ENCODE peak calls at places on chromosomes 4 and X, in ten cellular contexts. X, V, T, C, N, O, R, H, D and G are unnamed samples.

GRCh38 chr4:110074570-110074969 is 123.8 kb downstream of the ELOVL6 start:
- DNase-seq in D (no peak), V (no peak), T (no peak), X (no peak), C (no peak), H (no peak), R (no peak), N (no peak), O (no peak), G (no peak)

GRCh38 chr4:67087897-67088296 is 457.4 kb downstream of the CENPC start:
- DNase-seq in N (no peak), C (peak; percentile 18), D (no peak), T (no peak), X (no peak), V (no peak), O (no peak), H (peak; percentile 61), R (no peak), G (peak; percentile 6)

GRCh38 chr4:110106946-110107325 is 91.5 kb downstream of the ELOVL6 start:
- DNase-seq in C (peak; percentile 56), N (no peak), X (no peak), T (no peak), R (no peak), V (no peak), H (no peak), O (no peak), D (no peak), G (no peak)

GRCh38 chr4:2831611-2832308 is 11.9 kb upstream of the ADD1 start:
- DNase-seq in H (no peak), O (peak; percentile 64), T (no peak), R (peak; percentile 48), X (no peak), C (no peak), D (peak; percentile 23), N (no peak), V (no peak), G (no peak)

GRCh38 chrX:133580630-133581029 is 165.3 kb upstream of the GPC4 start:
- DNase-seq in H (no peak), V (no peak), D (no peak), O (no peak), R (no peak), C (no peak), X (no peak), T (no peak), N (no peak), G (no peak)

GRCh38 chrX:47798861-47799260 is 37.8 kb upstream of the ZNF81 start:
- DNase-seq in R (no peak), X (no peak), O (no peak), V (no peak), T (no peak), N (no peak), H (no peak), C (no peak), D (no peak), G (no peak)

GRCh38 chrX:10310502-10310901 is 153.7 kb downstream of the CLCN4 start:
- DNase-seq in D (no peak), T (no peak), C (no peak), X (no peak), N (no peak), O (no peak), V (no peak), H (no peak), R (no peak), G (no peak)

GRCh38 chr4:185833055-185833598 is 21.1 kb upstream of the SORBS2 start:
- DNase-seq in N (no peak), R (no peak), D (no peak), H (no peak), X (no peak), C (peak; percentile 28), O (no peak), T (no peak), V (no peak), G (no peak)

GRCh38 chrX:2596856-2597255 is 94.2 kb upstream of the CD99 start:
- DNase-seq in T (no peak), D (no peak), V (no peak), X (no peak), H (no peak), O (no peak), C (no peak), R (no peak), N (no peak), G (no peak)

GRCh38 chrX:2595258-2595657 is 94.5 kb upstream of the DHRSX start:
- DNase-seq in O (no peak), H (no peak), C (no peak), V (no peak), T (no peak), D (no peak), R (no peak), N (no peak), X (no peak), G (no peak)

GRCh38 chrX:2594491-2594890 is 93.7 kb upstream of the DHRSX start:
- DNase-seq in D (no peak), N (no peak), R (no peak), H (no peak), X (no peak), T (no peak), V (no peak), O (no peak), C (no peak), G (no peak)

GRCh38 chrX:2592279-2592678 is 91.5 kb upstream of the DHRSX start:
- DNase-seq in R (no peak), H (no peak), O (no peak), D (no peak), T (no peak), C (no peak), N (no peak), X (no peak), V (no peak), G (no peak)

DNA sequence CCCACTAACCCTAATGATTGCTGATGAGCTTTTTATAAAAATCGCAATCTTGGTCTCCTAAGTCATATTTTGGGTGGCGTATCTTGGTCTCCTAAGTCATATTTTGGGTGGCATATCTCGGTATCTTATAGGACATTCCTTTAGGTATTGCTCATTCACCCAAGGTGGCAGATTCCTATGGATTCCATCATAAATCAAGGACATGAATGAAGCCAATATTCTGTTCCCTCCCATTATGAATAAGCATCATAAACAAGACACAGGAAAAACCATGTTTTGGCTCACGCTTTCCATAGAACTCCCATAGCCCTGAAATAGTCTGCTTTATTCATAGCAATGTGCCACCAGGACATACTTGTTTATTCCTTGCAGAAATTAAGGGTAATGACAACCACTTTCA is 95.0 kb upstream of the CD99 start:
- DNase-seq in X (no peak), O (no peak), H (no peak), C (no peak), N (no peak), V (no peak), R (no peak), T (no peak), D (no peak), G (no peak)
- H3K4me3 ChIP-seq in X (no peak overlapping the region), O (no peak overlapping the region), H (no peak overlapping the region), C (no peak overlapping the region), N (no peak overlapping the region), V (no peak overlapping the region), R (no peak overlapping the region), T (no peak overlapping the region), D (no peak overlapping the region), G (no peak overlapping the region)

GRCh38 chr4:7410470-7410869 is 24.3 kb downstream of the PSAPL1 start:
- DNase-seq in N (peak; percentile 2), R (no peak), D (no peak), H (no peak), V (no peak), O (peak; percentile 42), T (no peak), C (no peak), X (no peak), G (no peak)

GRCh38 chr4:7411491-7411890 is 23.2 kb downstream of the PSAPL1 start:
- DNase-seq in V (no peak), D (no peak), T (no peak), C (no peak), R (no peak), O (peak; percentile 21), N (no peak), X (no peak), H (no peak), G (no peak)

GRCh38 chr4:7414046-7414445 is 20.7 kb downstream of the PSAPL1 start:
- DNase-seq in H (peak; percentile 25), N (no peak), D (peak; percentile 8), T (no peak), R (no peak), C (no peak), O (peak; percentile 44), V (no peak), X (no peak), G (no peak)

GRCh38 chr4:7411896-7412585 is 22.7 kb downstream of the PSAPL1 start:
- DNase-seq in N (no peak), X (peak; percentile 38), V (no peak), C (no peak), D (peak; percentile 3), O (peak; percentile 61), R (no peak), T (no peak), H (peak; percentile 26), G (no peak)

GRCh38 chr4:7412586-7412975 is 22.1 kb downstream of the PSAPL1 start:
- DNase-seq in D (peak; percentile 9), C (no peak), N (no peak), R (no peak), V (no peak), O (peak; percentile 52), T (no peak), H (peak; percentile 51), X (peak; percentile 15), G (no peak)
- H3K4me1 ChIP-seq in D (no peaks in the 10 kb centered on the region), C (no peaks in the 10 kb centered on the region), N (no peaks in the 10 kb centered on the region), R (no peaks in the 10 kb centered on the region), V (no peaks in the 10 kb centered on the region), O (peaks cover 32% of the 10 kb centered on the region), T (no peaks in the 10 kb centered on the region), H (no peaks in the 10 kb centered on the region), X (no peaks in the 10 kb centered on the region), G (no peaks in the 10 kb centered on the region)

DNA sequence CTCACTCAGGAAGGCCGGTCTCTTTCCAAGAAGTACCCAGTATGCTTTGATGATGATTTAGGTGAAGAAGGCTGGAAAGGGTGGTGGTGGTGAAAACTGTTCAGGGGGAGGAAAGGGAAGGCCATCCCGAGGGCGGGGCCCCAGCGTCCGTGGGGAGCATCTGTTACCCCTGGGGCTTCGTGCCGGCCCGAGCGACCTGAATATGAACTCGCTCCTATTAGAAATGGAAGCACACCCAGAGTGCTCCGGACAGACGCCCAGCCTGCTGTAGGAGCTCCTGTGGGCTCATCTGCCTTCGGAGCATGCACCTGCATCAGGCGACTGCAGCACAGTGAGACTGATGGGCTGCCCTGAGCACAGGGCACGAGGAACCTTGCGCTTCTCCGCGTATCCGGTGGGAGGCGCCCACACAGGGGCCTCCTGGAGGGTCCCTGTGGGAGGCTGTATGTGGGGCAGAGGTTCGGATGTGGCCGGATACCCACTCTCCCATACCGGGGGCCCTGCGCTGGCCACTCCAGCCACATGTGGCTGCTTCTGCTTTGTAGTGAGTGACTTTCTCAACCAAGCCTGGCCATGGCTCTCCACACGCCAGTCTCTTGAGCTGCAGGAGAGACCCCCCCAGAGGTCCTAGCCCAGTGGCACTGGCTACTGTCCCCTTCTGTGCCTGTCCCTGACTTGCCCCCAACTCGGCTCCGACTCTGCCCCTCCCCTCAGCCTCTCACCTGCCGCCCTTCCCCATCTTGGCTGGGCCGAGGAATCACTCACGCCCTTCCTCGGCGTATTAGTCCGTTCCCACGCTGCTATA is 36.8 kb downstream of the FGFRL1 start:
- DNase-seq in T (no peak), O (peak; percentile 61), N (no peak), R (peak; percentile 45), D (peak; percentile 28), X (peak; percentile 48), H (peak; percentile 63), C (no peak), V (peak; percentile 17), G (no peak)
- H3K4me3 ChIP-seq in T (no peak overlapping the region), O (no peak overlapping the region), N (no peak overlapping the region), R (no peak overlapping the region), D (no peak overlapping the region), X (no peak overlapping the region), H (no peak overlapping the region), C (no peak overlapping the region), V (no peak overlapping the region), G (no peak overlapping the region)

DNA sequence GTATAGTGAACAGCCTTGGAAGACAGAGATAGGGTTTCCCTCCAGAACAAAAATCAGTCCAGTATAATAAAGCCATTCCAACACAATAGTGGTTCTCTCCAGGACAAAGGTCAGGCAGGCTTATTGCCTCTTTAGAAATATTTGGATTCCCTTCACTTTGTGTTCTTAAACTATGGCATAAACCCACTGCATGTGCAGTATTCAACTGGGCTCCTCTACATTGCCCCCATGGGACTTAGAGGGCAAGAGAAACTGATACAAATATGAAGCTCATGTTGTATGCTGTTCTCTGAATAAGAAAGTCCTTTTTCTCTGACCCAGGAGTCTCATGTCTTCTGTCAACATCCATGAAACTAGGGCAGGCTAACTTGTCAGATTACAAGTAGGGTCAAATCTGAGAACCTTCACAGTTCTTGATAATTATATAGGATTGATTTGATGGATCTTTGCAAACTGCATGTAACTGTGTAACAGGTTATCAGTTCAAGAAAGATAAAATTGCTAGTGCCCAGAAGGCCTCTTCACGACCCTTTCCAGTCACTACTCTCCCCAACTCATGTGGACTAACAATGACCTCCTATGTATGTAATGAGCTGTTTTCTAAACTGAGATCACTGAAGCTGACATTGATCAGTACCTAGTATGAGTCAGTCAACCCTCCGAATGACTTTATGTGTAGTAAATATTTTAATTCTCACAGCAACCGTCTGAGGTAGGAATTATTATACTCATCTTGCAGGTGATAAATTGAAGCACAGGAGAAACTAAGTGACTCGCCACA is 31.9 kb upstream of the FAM9C start:
- DNase-seq in X (no peak), R (no peak), T (no peak), H (no peak), N (no peak), D (no peak), O (no peak), C (no peak), V (no peak), G (no peak)
- H3K4me1 ChIP-seq in X (peaks cover 19% of the 10 kb centered on the region), R (no peaks in the 10 kb centered on the region), T (no peaks in the 10 kb centered on the region), H (peaks cover 6% of the 10 kb centered on the region), N (no peaks in the 10 kb centered on the region), D (no peaks in the 10 kb centered on the region), O (peaks cover 6% of the 10 kb centered on the region), C (peaks cover 9% of the 10 kb centered on the region), V (peaks cover 81% of the 10 kb centered on the region), G (peaks cover 24% of the 10 kb centered on the region)